ENCODE peak calls at places on chromosome 13, in four cellular contexts. X, K, O and W are unnamed samples.
A peak's percentile ranks its signal among the peaks of the same experiment; 100 is the strongest.

GRCh38 chr13:92164822-92165221 is 766.4 kb downstream of the GPC5 start:
- DNase-seq in O (no peak), K (no peak), X (no peak), W (no peak)

GRCh38 chr13:111510502-111511218 is 190.2 kb downstream of the TEX29 start:
- DNase-seq in K (no peak), X (no peak), O (no peak), W (no peak)

GRCh38 chr13:44902793-44903192 is 86.5 kb downstream of the NUFIP1 start:
- DNase-seq in X (no peak), O (no peak), K (no peak), W (no peak)

GRCh38 chr13:27415116-27415515 is 9.3 kb upstream of the GTF3A start:
- DNase-seq in O (peak; percentile 23), K (no peak), X (no peak), W (no peak)

GRCh38 chr13:80029170-80029569 is 311.8 kb downstream of the SPRY2 start:
- DNase-seq in K (no peak), X (no peak), O (no peak), W (no peak)

GRCh38 chr13:113743366-113744195 is 15.4 kb upstream of the TMEM255B start:
- DNase-seq in X (no peak), O (no peak), K (no peak), W (no peak)

GRCh38 chr13:113863511-113864302 is at the start of gene GAS6:
- DNase-seq in X (no peak), O (peak; percentile 41), K (peak; percentile 51), W (no peak)

GRCh38 chr13:77521595-77522367 is 13.7 kb upstream of the SCEL start:
- DNase-seq in X (no peak), O (no peak), K (no peak), W (peak; percentile 58)

GRCh38 chr13:69956343-69956742 is 151.3 kb upstream of the ATXN8OS start:
- DNase-seq in K (no peak), O (no peak), X (no peak), W (no peak)

GRCh38 chr13:105410602-105411001 is 1124.9 kb downstream of the EFNB2 start:
- DNase-seq in K (peak; percentile 26), O (peak; percentile 9), X (peak; percentile 12), W (peak; percentile 88)

GRCh38 chr13:98641075-98641474 is 64.2 kb upstream of the STK24 start:
- DNase-seq in X (no peak), O (no peak), K (no peak), W (no peak)

GRCh38 chr13:105485061-105485460 is 1050.4 kb downstream of the EFNB2 start:
- DNase-seq in O (no peak), X (no peak), K (no peak), W (no peak)

GRCh38 chr13:45468676-45469075 is 3.9 kb downstream of the COG3 start:
- DNase-seq in O (no peak), K (no peak), X (no peak), W (peak; percentile 11)

GRCh38 chr13:51781246-51782022 is 22.5 kb downstream of the DHRS12 start:
- DNase-seq in K (no peak), X (peak; percentile 24), O (peak; percentile 45), W (peak; percentile 56)

GRCh38 chr13:38624822-38625221 is 62.1 kb upstream of the FREM2 start:
- DNase-seq in O (no peak), X (no peak), K (no peak), W (no peak)

GRCh38 chr13:95494082-95494681 is 58.3 kb upstream of the CLDN10 start:
- DNase-seq in X (peak; percentile 62), K (peak; percentile 44), O (peak; percentile 69), W (peak; percentile 91)

GRCh38 chr13:41589434-41589833 is 132.1 kb downstream of the RGCC start:
- DNase-seq in K (no peak), X (no peak), O (no peak), W (no peak)

GRCh38 chr13:75319244-75319643 is 162.7 kb downstream of the TBC1D4 start:
- DNase-seq in X (peak; percentile 63), O (peak; percentile 38), K (no peak), W (peak; percentile 12)

GRCh38 chr13:23788459-23788858 is 100.7 kb downstream of the MIPEP start:
- DNase-seq in K (no peak), O (no peak), X (peak; percentile 21), W (no peak)

GRCh38 chr13:96993660-96994029 is 631 bp downstream of the OXGR1 start:
- DNase-seq in K (no peak), O (peak; percentile 1), X (no peak), W (peak; percentile 34)

GRCh38 chr13:37107868-37108267 is 2.4 kb upstream of the CSNK1A1L start:
- DNase-seq in K (no peak), O (no peak), X (no peak), W (no peak)

GRCh38 chr13:51097353-51098043 is 13.6 kb downstream of the C13orf42 start:
- DNase-seq in O (no peak), X (no peak), K (no peak), W (no peak)

GRCh38 chr13:44292545-44292944 is 81.1 kb upstream of the SERP2 start:
- DNase-seq in X (no peak), K (no peak), O (no peak), W (no peak)

GRCh38 chr13:91986771-91987515 is 588.5 kb downstream of the GPC5 start:
- DNase-seq in O (no peak), K (no peak), X (no peak), W (no peak)

GRCh38 chr13:104491951-104492350 is 1425.7 kb upstream of the SLC10A2 start:
- DNase-seq in O (no peak), X (no peak), K (no peak), W (no peak)

GRCh38 chr13:49439609-49440008 is 4.3 kb downstream of the CAB39L start:
- DNase-seq in X (no peak), O (no peak), K (no peak), W (no peak)

GRCh38 chr13:32098275-32098674 is 66.7 kb downstream of the FRY start:
- DNase-seq in X (no peak), K (no peak), O (peak; percentile 18), W (no peak)

GRCh38 chr13:26041476-26041875 is 10.3 kb downstream of the SHISA2 start:
- DNase-seq in K (no peak), X (no peak), O (no peak), W (no peak)

GRCh38 chr13:113998781-113999617 is 25.1 kb upstream of the C13orf46 start:
- DNase-seq in X (no peak), K (no peak), O (no peak), W (no peak)

GRCh38 chr13:78601124-78601885 is 2.0 kb downstream of the POU4F1 start:
- DNase-seq in X (peak; percentile 7), K (peak; percentile 48), O (no peak), W (no peak)

GRCh38 chr13:74077847-74078246 is 56.4 kb downstream of the KLF12 start:
- DNase-seq in X (no peak), K (no peak), O (peak; percentile 64), W (no peak)

GRCh38 chr13:39676315-39676876 is 20.9 kb downstream of the COG6 start:
- DNase-seq in K (peak; percentile 15), X (peak; percentile 39), O (peak; percentile 53), W (peak; percentile 88)

GRCh38 chr13:87582399-87582798 is 88.8 kb upstream of the SLITRK5 start:
- DNase-seq in K (no peak), X (no peak), O (no peak), W (no peak)

GRCh38 chr13:22336460-22336859 is 665.6 kb downstream of the FGF9 start:
- DNase-seq in X (no peak), O (no peak), K (no peak), W (no peak)

GRCh38 chr13:97188207-97188606 is 33.9 kb upstream of the MBNL2 start:
- DNase-seq in K (no peak), X (no peak), O (no peak), W (peak; percentile 88)

GRCh38 chr13:24827799-24828198 is 63.8 kb downstream of the RNF17 start:
- DNase-seq in X (no peak), K (no peak), O (no peak), W (no peak)

GRCh38 chr13:22828081-22828480 is 352.7 kb upstream of the SGCG start:
- DNase-seq in X (peak; percentile 2), K (no peak), O (peak; percentile 17), W (peak; percentile 40)

GRCh38 chr13:85853901-85854663 is 54.9 kb upstream of the SLITRK6 start:
- DNase-seq in O (no peak), K (no peak), X (no peak), W (no peak)

GRCh38 chr13:100235311-100235901 is 146.5 kb downstream of the PCCA start:
- DNase-seq in K (peak; percentile 20), O (peak; percentile 52), X (peak; percentile 63), W (peak; percentile 71)

GRCh38 chr13:65585346-65585745 is 1644.8 kb downstream of the PCDH9 start:
- DNase-seq in O (no peak), X (no peak), K (no peak), W (no peak)
- H2BK5ac ChIP-seq in O (no peak overlapping the region), X (no peak overlapping the region), K (no peak overlapping the region), W (no peak overlapping the region)

DNA sequence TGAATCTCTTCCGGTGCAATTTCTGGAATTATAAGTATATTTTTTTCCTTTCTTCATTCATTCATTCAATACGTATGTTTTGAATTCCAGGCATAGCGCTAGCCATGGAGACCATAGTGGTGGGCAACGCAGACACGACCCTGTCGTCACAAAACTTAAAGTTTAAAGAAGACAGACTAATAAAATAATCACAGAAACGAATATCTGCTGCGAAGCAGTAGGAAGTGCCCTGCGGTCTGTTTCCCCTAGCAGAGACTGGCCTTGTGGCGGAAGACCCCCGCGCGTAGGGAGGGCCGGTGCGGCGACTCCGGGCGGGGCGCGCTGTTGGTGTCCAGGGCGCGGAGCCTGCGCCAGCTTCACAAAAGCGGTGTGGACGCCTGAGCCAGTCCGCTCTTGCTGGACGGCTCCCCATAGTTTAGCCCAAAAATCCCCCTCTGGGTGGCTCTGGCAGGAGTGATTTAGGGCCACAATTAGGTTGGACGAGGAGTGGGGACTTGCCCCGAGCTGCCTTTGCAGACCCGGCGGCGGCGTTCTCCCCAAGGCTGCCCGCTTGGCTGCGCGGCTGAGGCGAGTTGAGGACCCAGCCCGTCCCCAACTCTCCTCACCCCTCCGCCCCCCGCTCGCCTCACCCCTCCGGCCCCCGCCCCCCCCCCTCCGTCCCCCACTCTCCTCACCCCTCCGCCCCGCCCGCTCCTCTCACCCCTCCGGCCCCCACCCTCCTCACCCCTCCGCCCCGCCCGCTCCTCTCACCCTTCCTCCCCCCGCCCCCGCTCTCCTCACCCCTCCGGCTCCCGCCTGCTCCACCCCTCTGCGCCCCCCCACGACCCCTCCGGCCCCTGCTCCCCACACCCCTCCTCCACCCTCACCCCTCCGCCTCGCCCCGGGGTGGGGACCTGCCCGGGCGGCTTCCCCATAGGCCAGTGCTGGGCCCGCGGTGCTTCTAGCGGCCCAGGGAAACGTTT is 14.2 kb upstream of the LATS2 start:
- DNase-seq in K (no peak), O (peak; percentile 57), X (no peak), W (no peak)
- H2BK5ac ChIP-seq in K (no peak overlapping the region), O (no peak overlapping the region), X (peak overlapping the region; percentile 52), W (no peak overlapping the region)

GRCh38 chr13:31044658-31045620 is 112.5 kb downstream of the TEX26 start:
- DNase-seq in K (no peak), O (peak; percentile 21), X (no peak), W (peak; percentile 37)
- H2BK5ac ChIP-seq in K (no peak overlapping the region), O (peak overlapping the region; percentile 76), X (peak overlapping the region; percentile 92), W (peak overlapping the region; percentile 24)

GRCh38 chr13:82447452-82448030 is 1434.7 kb downstream of the SLITRK1 start:
- DNase-seq in X (no peak), K (no peak), O (no peak), W (no peak)
- H2BK5ac ChIP-seq in X (no peak overlapping the region), K (no peak overlapping the region), O (no peak overlapping the region), W (no peak overlapping the region)